ENCODE peak calls at places on chromosomes 1 and 21, in nine cellular contexts. I is transverse colon, Q is right lobe of liver, K is GM12878, J is NB4, P is testis, M is uterus, X is spleen, S is adrenal gland. A is an unnamed sample.

GRCh38 chr1:185316163-185317033 is 645 bp downstream of the IVNS1ABP start:
- DNase-seq in I (peak; percentile 95), Q (peak; percentile 97), K (peak; percentile 45), J (peak; percentile 91), P (peak; percentile 97), M (peak; percentile 95), X (peak; percentile 98), S (peak; percentile 94), A (peak; percentile 96)

GRCh38 chr1:211259596-211260126 is 495 bp downstream of the RCOR3 start:
- DNase-seq in I (peak; percentile 61), Q (peak; percentile 63), K (no peak), J (peak; percentile 82), P (peak; percentile 73), M (peak; percentile 70), X (no peak), S (peak; percentile 59), A (peak; percentile 86)

GRCh38 chr1:53237638-53238037 is 680 bp downstream of the MAGOH start:
- DNase-seq in I (no peak), Q (no peak), K (no peak), J (no peak), P (no peak), M (no peak), X (no peak), S (no peak), A (peak; percentile 35)

GRCh38 chr21:35924714-35925301 is 135.5 kb downstream of the SETD4 start:
- DNase-seq in I (no peak), Q (no peak), K (no peak), J (peak; percentile 91), P (no peak), M (no peak), X (no peak), S (peak; percentile 23), A (no peak)

GRCh38 chr1:93081716-93082115 is 2.6 kb downstream of the MTF2 start:
- DNase-seq in I (no peak), Q (no peak), K (no peak), J (peak; percentile 41), P (no peak), M (no peak), X (no peak), S (no peak), A (no peak)

GRCh38 chr1:226438007-226438406 is 30.1 kb upstream of the PARP1 start:
- DNase-seq in I (no peak), Q (no peak), K (no peak), J (no peak), P (no peak), M (no peak), X (no peak), S (no peak), A (peak; percentile 32)

GRCh38 chr1:99642053-99642452 is 3.9 kb upstream of the PALMD start:
- DNase-seq in I (no peak), Q (no peak), K (no peak), J (no peak), P (no peak), M (no peak), X (no peak), S (no peak), A (no peak)

GRCh38 chr1:24413350-24414163 is at the start of gene STPG1:
- DNase-seq in I (peak; percentile 90), Q (peak; percentile 84), K (peak; percentile 72), J (peak; percentile 88), P (peak; percentile 92), M (peak; percentile 79), X (peak; percentile 91), S (peak; percentile 86), A (peak; percentile 93)

GRCh38 chr1:70401974-70402373 is 9.1 kb upstream of the CTH start:
- DNase-seq in I (no peak), Q (no peak), K (no peak), J (no peak), P (no peak), M (no peak), X (no peak), S (no peak), A (no peak)

GRCh38 chr1:1013105-1013921 is at the start of gene ISG15:
- DNase-seq in I (peak; percentile 93), Q (peak; percentile 93), K (peak; percentile 79), J (peak; percentile 88), P (peak; percentile 93), M (peak; percentile 91), X (peak; percentile 98), S (peak; percentile 94), A (peak; percentile 91)

GRCh38 chr1:212328248-212328647 is 43.0 kb downstream of the PPP2R5A start:
- DNase-seq in I (no peak), Q (no peak), K (no peak), J (no peak), P (no peak), M (no peak), X (no peak), S (no peak), A (no peak)

GRCh38 chr1:212166296-212167039 is 118.7 kb upstream of the PPP2R5A start:
- DNase-seq in I (no peak), Q (no peak), K (no peak), J (no peak), P (no peak), M (no peak), X (no peak), S (no peak), A (no peak)

GRCh38 chr1:115454835-115455511 is 116.9 kb upstream of the NGF start:
- DNase-seq in I (peak; percentile 15), Q (no peak), K (no peak), J (no peak), P (peak; percentile 26), M (no peak), X (no peak), S (no peak), A (no peak)

GRCh38 chr1:41275831-41276230 is 33.7 kb upstream of the SCMH1 start:
- DNase-seq in I (no peak), Q (no peak), K (no peak), J (no peak), P (no peak), M (no peak), X (no peak), S (no peak), A (no peak)

GRCh38 chr1:208829601-208830000 is 585.4 kb upstream of the PLXNA2 start:
- DNase-seq in I (no peak), Q (no peak), K (no peak), J (no peak), P (no peak), M (no peak), X (no peak), S (no peak), A (no peak)

GRCh38 chr1:208183977-208184901 is 59.9 kb downstream of the PLXNA2 start:
- DNase-seq in I (peak; percentile 78), Q (no peak), K (no peak), J (peak; percentile 70), P (no peak), M (peak; percentile 70), X (no peak), S (peak; percentile 62), A (peak; percentile 95)

GRCh38 chr1:29924017-29924431 is 687.7 kb downstream of the PTPRU start:
- DNase-seq in I (no peak), Q (no peak), K (no peak), J (no peak), P (no peak), M (no peak), X (no peak), S (no peak), A (no peak)

GRCh38 chr1:119330062-119330939 is 38.3 kb upstream of the HAO2 start:
- DNase-seq in I (no peak), Q (no peak), K (no peak), J (no peak), P (no peak), M (no peak), X (no peak), S (no peak), A (no peak)

GRCh38 chr1:156464825-156465452 is 35.6 kb downstream of the MEF2D start:
- DNase-seq in I (no peak), Q (no peak), K (no peak), J (no peak), P (peak; percentile 45), M (no peak), X (no peak), S (no peak), A (no peak)
- TF ChIP-seq POLR2A in I (no peak), Q (no peak), K (no peak), J (no peak), P (no peak), M (no peak), X (no peak), S (no peak), A (no peak)

GRCh38 chr1:229434641-229435051 is 752 bp upstream of the ACTA1 start:
- DNase-seq in I (no peak), Q (no peak), K (no peak), J (no peak), P (no peak), M (no peak), X (no peak), S (no peak), A (no peak)
- TF ChIP-seq POLR2A in I (no peak), Q (no peak), K (no peak), J (no peak), P (no peak), M (no peak), X (no peak), S (no peak), A (no peak)

GRCh38 chr1:3333903-3334302 is 120.6 kb upstream of the ARHGEF16 start:
- DNase-seq in I (no peak), Q (no peak), K (no peak), J (no peak), P (no peak), M (no peak), X (no peak), S (no peak), A (no peak)
- TF ChIP-seq POLR2A in I (no peak), Q (no peak), K (no peak), J (no peak), P (no peak), M (no peak), X (no peak), S (no peak), A (no peak)

GRCh38 chr1:37922767-37923550 is 23.9 kb downstream of the INPP5B start:
- DNase-seq in I (no peak), Q (no peak), K (peak; percentile 89), J (peak; percentile 98), P (no peak), M (no peak), X (peak; percentile 82), S (no peak), A (peak; percentile 95)
- TF ChIP-seq POLR2A in I (no peak), Q (no peak), K (no peak), J (no peak), P (no peak), M (no peak), X (no peak), S (no peak), A (no peak)